ENCODE peak calls at places on chromosomes 7 and 10, in eight cellular contexts. Q is prostate gland, W is transverse colon, K is spleen, L is K562, D is vagina, P is HCT116, U is sigmoid colon. F is an unnamed sample. For H3K27me3, the result is how much of the 10 kb centered on the place peaks cover.

GRCh38 chr10:102753724-102754123 is 10.0 kb downstream of the WBP1L start:
- DNase-seq in W (no peak), L (no peak), K (no peak), U (no peak), Q (no peak), P (no peak), D (no peak), F (no peak)

GRCh38 chr10:36489928-36490279 is 635.5 kb upstream of the ANKRD30A start:
- DNase-seq in P (no peak), U (no peak), D (no peak), Q (no peak), K (no peak), L (no peak), W (no peak), F (no peak)

GRCh38 chr7:125256446-125256845 is 326.8 kb upstream of the POT1 start:
- DNase-seq in U (no peak), L (peak), W (no peak), K (no peak), Q (no peak), P (no peak), D (no peak), F (no peak)

GRCh38 chr10:12388671-12389070 is 39.3 kb downstream of the CAMK1D start:
- DNase-seq in Q (no peak), L (no peak), P (no peak), U (no peak), W (no peak), D (no peak), K (no peak), F (no peak)

GRCh38 chr10:95474228-95475002 is 86.8 kb downstream of the SORBS1 start:
- DNase-seq in K (no peak), P (no peak), Q (peak), W (no peak), U (no peak), L (no peak), D (no peak), F (no peak)

GRCh38 chr7:5349437-5350173 is 66.9 kb downstream of the SLC29A4 start:
- DNase-seq in U (no peak), Q (no peak), P (no peak), L (no peak), W (no peak), K (no peak), D (no peak), F (no peak)

GRCh38 chr7:16416289-16417282 is 4.8 kb downstream of the CRPPA start:
- DNase-seq in P (no peak), W (no peak), L (no peak), U (no peak), D (no peak), K (no peak), Q (no peak), F (no peak)

GRCh38 chr10:119343001-119343601 is 135.7 kb downstream of the GRK5 start:
- DNase-seq in W (no peak), U (no peak), P (no peak), Q (no peak), D (no peak), K (peak), L (no peak), F (no peak)

GRCh38 chr10:86963341-86963919 is 4.9 kb upstream of the ADIRF start:
- DNase-seq in Q (no peak), U (peak), L (no peak), P (no peak), W (peak), K (peak), D (peak), F (no peak)

GRCh38 chr10:131979336-131979735 is 2.4 kb downstream of the BNIP3 start:
- DNase-seq in K (peak), U (peak), P (no peak), L (no peak), D (no peak), Q (no peak), W (no peak), F (no peak)

GRCh38 chr7:30652951-30653641 is 29.2 kb downstream of the CRHR2 start:
- DNase-seq in K (peak), U (peak), W (no peak), L (no peak), P (no peak), Q (no peak), D (no peak), F (no peak)

GRCh38 chr10:108787932-108788331 is 1135.4 kb downstream of the XPNPEP1 start:
- DNase-seq in U (no peak), W (no peak), D (no peak), L (no peak), K (no peak), P (no peak), Q (no peak), F (no peak)

GRCh38 chr10:98138031-98138430 is 3.6 kb downstream of the R3HCC1L start:
- DNase-seq in Q (no peak), K (no peak), D (no peak), P (no peak), L (no peak), W (no peak), U (no peak), F (no peak)

GRCh38 chr7:84941936-84942335 is 244.9 kb downstream of the SEMA3D start:
- DNase-seq in L (no peak), W (no peak), D (no peak), Q (no peak), U (no peak), K (no peak), P (no peak), F (no peak)

GRCh38 chr7:106657085-106657991 is 3.6 kb downstream of the CCDC71L start:
- DNase-seq in W (no peak), Q (no peak), U (no peak), P (no peak), D (no peak), K (no peak), L (no peak), F (no peak)

GRCh38 chr10:87761892-87762291 is 56.1 kb downstream of the ATAD1 start:
- DNase-seq in P (peak), Q (no peak), U (no peak), L (no peak), D (no peak), W (no peak), K (no peak), F (no peak)

GRCh38 chr10:75876710-75877109 is 445.3 kb downstream of the LRMDA start:
- DNase-seq in Q (no peak), K (no peak), W (no peak), D (no peak), L (no peak), P (no peak), U (no peak), F (no peak)

GRCh38 chr7:45257284-45257683 is 99.7 kb downstream of the RAMP3 start:
- DNase-seq in K (no peak), D (no peak), Q (no peak), U (no peak), P (no peak), L (no peak), W (no peak), F (no peak)

GRCh38 chr10:112389147-112389822 is 15.4 kb downstream of the ACSL5 start:
- DNase-seq in P (peak), K (no peak), W (no peak), L (no peak), D (no peak), U (no peak), Q (no peak), F (no peak)

GRCh38 chr7:119270644-119271043 is 1002.3 kb upstream of the KCND2 start:
- DNase-seq in U (no peak), Q (no peak), D (no peak), W (no peak), P (no peak), K (no peak), L (no peak), F (no peak)

GRCh38 chr7:5615190-5616070 is 166.0 kb downstream of the RNF216 start:
- DNase-seq in Q (no peak), K (no peak), U (no peak), P (no peak), W (no peak), D (no peak), L (no peak), F (no peak)

GRCh38 chr7:24685706-24686105 is 71.6 kb downstream of the GSDME start:
- DNase-seq in U (no peak), P (no peak), D (no peak), W (no peak), Q (no peak), K (no peak), L (no peak), F (no peak)

GRCh38 chr7:29989257-29989995 is at the start of gene SCRN1:
- DNase-seq in K (peak), U (peak), Q (peak), P (no peak), W (peak), L (no peak), D (no peak), F (no peak)

GRCh38 chr10:17206210-17206709 is 4.8 kb upstream of the TRDMT1 start:
- DNase-seq in D (no peak), U (no peak), Q (no peak), K (no peak), P (no peak), L (no peak), W (no peak), F (no peak)

GRCh38 chr10:34001087-34001580 is 666.7 kb upstream of the NRP1 start:
- DNase-seq in U (no peak), L (peak), Q (no peak), K (no peak), P (no peak), D (no peak), W (no peak), F (no peak)
- TF ChIP-seq CTCF in U (no peak), L (no peak), Q (no peak), K (no peak), P (no peak), D (no peak), W (no peak), F (no peak)

GRCh38 chr7:50553973-50554372 is 11.2 kb downstream of the DDC start:
- DNase-seq in Q (no peak), W (no peak), D (no peak), K (no peak), L (no peak), U (no peak), P (no peak), F (no peak)

GRCh38 chr7:50555594-50556140 is 9.5 kb downstream of the DDC start:
- DNase-seq in W (no peak), D (no peak), P (no peak), U (no peak), K (no peak), L (no peak), Q (no peak), F (no peak)

GRCh38 chr7:50554431-50554830 is 10.8 kb downstream of the DDC start:
- DNase-seq in D (no peak), K (no peak), W (no peak), U (no peak), L (no peak), P (no peak), Q (no peak), F (no peak)

GRCh38 chr7:50556247-50556976 is 8.8 kb downstream of the DDC start:
- DNase-seq in Q (no peak), L (no peak), W (peak), K (no peak), U (peak), P (no peak), D (no peak), F (no peak)

GRCh38 chr7:50554923-50555322 is 10.3 kb downstream of the DDC start:
- DNase-seq in D (no peak), U (no peak), L (no peak), P (no peak), K (no peak), W (no peak), Q (no peak), F (no peak)
- H3K27me3 ChIP-seq in D (under half), U (under half), L (under half), P (under half), K (under half), W (under half), Q (under half), F (under half)

GRCh38 chr7:65976659-65977196 is 5.3 kb downstream of the GUSB start:
- DNase-seq in U (no peak), W (no peak), Q (no peak), P (no peak), K (peak), D (no peak), L (no peak), F (no peak)
- TF ChIP-seq POLR2AphosphoS5 in U (no peak), W (no peak), Q (no peak), P (no peak), K (peak), D (no peak), L (peak), F (no peak)

GRCh38 chr10:71211053-71211452 is 1.3 kb upstream of the UNC5B start:
- DNase-seq in W (no peak), P (no peak), U (no peak), Q (no peak), L (no peak), D (no peak), K (peak), F (no peak)

GRCh38 chr10:71207578-71207977 is 4.8 kb upstream of the UNC5B start:
- DNase-seq in U (no peak), D (no peak), K (no peak), P (no peak), Q (no peak), L (no peak), W (no peak), F (no peak)

GRCh38 chr10:71211759-71212248 is 566 bp upstream of the UNC5B start:
- DNase-seq in Q (no peak), L (no peak), U (no peak), D (no peak), K (no peak), W (no peak), P (no peak), F (no peak)

GRCh38 chr10:71210031-71210871 is 2.1 kb upstream of the UNC5B start:
- DNase-seq in L (no peak), U (no peak), Q (no peak), W (no peak), P (no peak), D (no peak), K (peak), F (no peak)

DNA sequence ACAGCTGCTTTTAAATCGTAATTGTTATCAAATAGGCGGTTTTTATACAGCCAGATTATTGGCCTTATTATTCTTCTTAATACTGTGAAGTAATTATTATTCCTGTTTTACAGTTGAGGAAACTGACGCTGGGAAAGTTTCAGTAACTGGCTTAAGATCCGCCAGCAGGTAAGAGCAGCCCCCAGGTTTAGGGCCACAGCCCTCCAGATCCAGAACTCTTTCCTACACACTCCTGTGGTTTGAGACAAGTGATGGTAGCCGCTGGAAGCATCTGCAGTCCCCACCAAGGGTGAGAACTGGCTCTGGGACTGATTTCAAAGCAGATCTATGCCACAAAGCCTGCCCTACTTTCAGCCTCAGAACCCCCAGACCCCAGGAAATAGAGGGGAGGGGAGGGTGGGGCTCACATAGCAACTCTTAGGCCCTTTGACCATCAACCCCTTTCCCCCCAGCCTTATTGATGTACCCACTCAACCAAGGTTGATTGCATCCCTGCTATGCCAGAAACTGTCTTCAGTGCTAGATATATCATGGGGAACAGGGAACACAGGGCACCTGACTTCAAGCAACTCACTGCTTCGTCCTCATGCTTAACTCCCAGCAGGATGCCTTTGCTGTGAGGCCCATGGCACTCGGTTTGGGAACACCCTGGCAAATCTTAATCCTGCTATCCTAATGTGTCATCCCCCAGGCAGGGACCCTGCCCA is 2.9 kb upstream of the UNC5B start:
- DNase-seq in D (no peak), L (no peak), P (no peak), Q (no peak), W (no peak), K (peak), U (no peak), F (no peak)
- TF ChIP-seq CTCF in D (no peak), L (no peak), P (no peak), Q (no peak), W (no peak), K (no peak), U (no peak), F (no peak)

GRCh38 chr7:157009170-157009777 is 1.2 kb downstream of the MNX1 start:
- DNase-seq in P (no peak), Q (no peak), D (no peak), K (peak), U (no peak), W (peak), L (no peak), F (no peak)

GRCh38 chr7:157006829-157007469 is 3.5 kb downstream of the MNX1 start:
- DNase-seq in Q (no peak), K (no peak), P (no peak), W (no peak), U (no peak), L (no peak), D (no peak), F (no peak)

GRCh38 chr7:157009778-157010587 is 480 bp downstream of the MNX1 start:
- DNase-seq in P (no peak), K (peak), L (peak), W (no peak), D (no peak), Q (no peak), U (no peak), F (no peak)

GRCh38 chr7:157007470-157008066 is 2.9 kb downstream of the MNX1 start:
- DNase-seq in U (no peak), W (peak), D (no peak), L (no peak), P (no peak), Q (no peak), K (no peak), F (no peak)

GRCh38 chr7:157008206-157009169 is 2.0 kb downstream of the MNX1 start:
- DNase-seq in D (no peak), P (no peak), L (no peak), Q (no peak), U (no peak), W (no peak), K (peak), F (no peak)
- H3K27me3 ChIP-seq in D (under half), P (under half), L (under half), Q (under half), U (half or more), W (half or more), K (half or more), F (half or more)

DNA sequence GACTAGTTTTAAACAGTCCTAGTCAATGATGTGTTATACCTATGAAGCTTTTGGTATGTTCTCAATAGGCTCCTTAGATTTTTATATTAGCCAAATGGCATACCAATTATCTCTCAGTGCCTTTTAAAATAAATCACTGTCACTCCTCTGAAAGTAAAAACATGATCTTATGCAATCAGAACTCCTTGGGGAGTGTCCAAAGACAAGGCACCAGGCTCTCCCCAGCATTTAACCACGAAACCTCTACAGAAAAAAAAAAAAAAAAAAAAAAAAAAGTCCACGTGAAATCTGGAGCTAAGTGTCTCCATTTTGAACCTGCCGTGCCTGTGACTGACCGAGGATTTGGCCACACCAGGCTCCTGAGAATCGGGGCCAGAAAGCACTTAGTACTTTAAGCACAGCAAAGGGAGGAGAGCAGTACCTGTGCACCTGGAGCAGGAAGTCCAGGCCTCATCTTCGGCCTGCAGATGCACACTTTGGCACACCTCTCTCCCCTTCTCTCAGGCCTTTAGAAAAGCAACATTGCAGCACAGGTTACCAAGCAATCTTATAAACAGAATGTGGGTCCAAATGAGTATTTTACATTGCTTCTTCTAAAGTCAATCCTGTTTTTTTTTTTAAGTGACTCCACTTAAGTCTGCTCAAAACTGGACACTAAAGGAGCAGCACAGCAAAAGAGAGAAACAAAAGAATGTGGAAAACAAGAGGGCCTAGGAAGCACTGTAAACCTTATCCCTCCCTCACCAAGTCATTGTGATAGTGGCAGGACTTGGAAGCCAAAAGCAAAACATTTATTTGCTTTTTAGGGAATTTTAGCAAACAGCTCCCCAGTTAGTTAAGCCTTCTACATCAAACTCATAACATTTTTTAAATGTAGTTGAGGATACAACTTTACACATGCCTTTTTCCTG is 1.5 kb downstream of the FAM13C start:
- DNase-seq in U (no peak), L (no peak), P (no peak), D (no peak), K (no peak), Q (peak), W (no peak), F (no peak)
- TF ChIP-seq POLR2AphosphoS5 in U (no peak), L (no peak), P (no peak), D (no peak), K (no peak), Q (no peak), W (no peak), F (no peak)